ENCODE peak calls at places on chromosomes 6 and 20, in ten cellular contexts. Z is thoracic aorta, N is endothelial cell, T is Calu3, X is BE2C, E is psoas muscle, P is AG04450, F is neural crest cell, L is mucosa of descending colon, J is astrocyte of the spinal cord. W is an unnamed sample.

GRCh38 chr20:60210779-60211617 is 252.8 kb downstream of the CDH26 start:
- DNase-seq in L (peak; percentile 64), Z (no peak), N (peak; percentile 84), X (peak; percentile 68), T (peak; percentile 74), J (peak; percentile 63), P (peak; percentile 27), F (peak; percentile 77), E (peak; percentile 60), W (no peak)

GRCh38 chr6:150928882-150929281 is 63.4 kb downstream of the MTHFD1L start:
- DNase-seq in F (no peak), P (no peak), L (peak; percentile 2), T (no peak), Z (no peak), X (no peak), E (no peak), J (no peak), N (no peak), W (no peak)

GRCh38 chr20:23021541-23021940 is 13.6 kb upstream of the SSTR4 start:
- DNase-seq in L (no peak), P (no peak), J (no peak), F (no peak), N (no peak), E (no peak), T (no peak), Z (no peak), X (no peak), W (no peak)

GRCh38 chr20:49344975-49345374 is 67.1 kb upstream of the ZNFX1 start:
- DNase-seq in L (peak; percentile 16), E (peak; percentile 67), N (no peak), X (no peak), T (peak; percentile 72), P (peak; percentile 78), Z (peak; percentile 31), J (peak; percentile 88), F (no peak), W (no peak)

GRCh38 chr6:22448311-22448711 is 121.1 kb upstream of the HDGFL1 start:
- DNase-seq in E (no peak), T (no peak), P (peak; percentile 38), N (peak; percentile 6), Z (no peak), F (no peak), X (no peak), L (no peak), J (peak; percentile 74), W (no peak)

GRCh38 chr20:11838076-11838636 is 79.5 kb upstream of the BTBD3 start:
- DNase-seq in N (no peak), E (no peak), L (no peak), P (no peak), T (no peak), Z (no peak), J (no peak), F (no peak), X (no peak), W (no peak)

GRCh38 chr6:151269318-151269995 is 29.7 kb downstream of the AKAP12 start:
- DNase-seq in N (no peak), T (no peak), X (no peak), P (no peak), F (no peak), L (no peak), E (no peak), Z (no peak), J (no peak), W (no peak)

GRCh38 chr6:121780325-121781313 is 345.2 kb downstream of the GJA1 start:
- DNase-seq in E (peak; percentile 89), L (peak; percentile 8), F (no peak), Z (peak; percentile 67), X (peak; percentile 6), N (no peak), J (peak; percentile 95), T (no peak), P (peak; percentile 74), W (no peak)

GRCh38 chr6:107386340-107386739 is 73.0 kb downstream of the PDSS2 start:
- DNase-seq in P (no peak), N (no peak), F (no peak), X (no peak), E (no peak), J (peak; percentile 17), L (no peak), Z (no peak), T (no peak), W (no peak)

GRCh38 chr6:49327005-49327404 is 136.0 kb downstream of the MMUT start:
- DNase-seq in Z (no peak), F (no peak), J (peak; percentile 21), E (no peak), T (no peak), N (no peak), P (no peak), X (no peak), L (no peak), W (no peak)

GRCh38 chr20:1617055-1617454 is 2.8 kb downstream of the SIRPB1 start:
- DNase-seq in P (no peak), X (no peak), J (no peak), Z (no peak), N (no peak), E (no peak), L (no peak), T (no peak), F (no peak), W (no peak)

GRCh38 chr6:44868905-44869304 is 459.2 kb upstream of the RUNX2 start:
- DNase-seq in J (no peak), X (no peak), N (no peak), P (no peak), L (no peak), Z (no peak), T (no peak), E (no peak), F (no peak), W (no peak)

GRCh38 chr6:11911535-11911934 is 100.6 kb upstream of the HIVEP1 start:
- DNase-seq in F (no peak), X (no peak), N (no peak), E (no peak), J (peak; percentile 11), L (no peak), Z (no peak), T (no peak), P (no peak), W (no peak)

GRCh38 chr6:99602519-99603420 is 3.9 kb upstream of the PRDM13 start:
- DNase-seq in L (no peak), N (no peak), J (no peak), E (no peak), X (no peak), T (no peak), P (no peak), Z (no peak), F (no peak), W (no peak)

GRCh38 chr20:57841297-57841866 is 131.6 kb upstream of the PMEPA1 start:
- DNase-seq in P (no peak), X (no peak), E (no peak), N (no peak), F (no peak), T (no peak), J (no peak), L (no peak), Z (no peak), W (no peak)

DNA sequence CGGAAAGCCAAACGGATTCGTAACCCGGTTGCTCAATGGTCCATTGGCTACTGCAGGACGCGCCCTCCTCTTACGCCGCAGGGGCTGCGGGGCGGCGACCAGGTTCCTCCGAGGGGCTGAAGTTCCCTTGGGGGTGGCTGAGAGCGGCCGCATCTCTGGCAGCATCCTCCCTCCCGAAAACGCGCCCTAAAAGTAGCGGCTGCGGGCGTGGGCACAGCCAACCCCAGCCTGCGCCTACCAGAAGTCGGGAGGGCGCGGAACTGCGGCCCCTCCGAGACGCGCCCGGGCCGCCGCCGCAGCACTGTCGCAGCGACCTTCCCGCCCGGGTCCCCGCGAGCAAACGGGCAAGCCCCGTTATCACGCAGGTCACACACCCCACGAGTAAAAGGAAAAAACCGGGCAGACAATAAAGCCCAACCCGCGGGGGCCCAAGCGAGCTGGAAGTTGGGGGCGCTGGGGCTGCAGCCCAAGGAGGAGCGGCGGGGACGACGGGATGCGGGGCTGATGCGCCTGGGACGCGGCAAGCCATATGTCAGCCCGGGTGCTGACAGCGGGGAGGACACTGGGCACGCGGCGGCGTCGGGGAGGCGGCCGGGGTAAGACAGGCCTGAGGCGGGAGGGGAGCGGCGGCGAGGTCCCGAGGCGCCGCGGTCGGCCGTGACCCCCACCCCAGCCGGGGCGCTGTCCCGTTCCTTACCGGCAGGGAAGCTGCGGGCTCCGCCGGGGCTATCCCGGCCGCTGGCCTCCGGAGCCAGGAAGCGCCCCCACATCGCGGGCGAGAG is 700 bp downstream of the CEP85L start:
- DNase-seq in T (peak; percentile 56), E (peak; percentile 55), F (peak; percentile 37), N (peak; percentile 41), Z (no peak), P (no peak), X (peak; percentile 71), L (peak; percentile 36), J (peak; percentile 58), W (no peak)
- TF ChIP-seq CTCF in T (no peak), E (peak; percentile 12), F (peak; percentile 37), N (peak; percentile 36), Z (peak; percentile 41), P (peak; percentile 22), X (no peak), L (no peak), J (peak; percentile 4), W (no peak)

GRCh38 chr6:69487688-69488087 is 309.1 kb downstream of the LMBRD1 start:
- DNase-seq in E (no peak), J (no peak), F (no peak), T (no peak), X (no peak), P (no peak), N (no peak), Z (no peak), L (no peak), W (no peak)
- TF ChIP-seq CTCF in E (peak; percentile 14), J (peak; percentile 21), F (peak; percentile 63), T (peak; percentile 30), X (peak; percentile 69), P (no peak), N (peak; percentile 91), Z (no peak), L (no peak), W (peak; percentile 40)

GRCh38 chr20:15378151-15378550 is 1040.7 kb upstream of the FLRT3 start:
- DNase-seq in F (no peak), X (no peak), Z (no peak), T (no peak), P (no peak), J (no peak), E (no peak), N (no peak), L (no peak), W (no peak)
- TF ChIP-seq CTCF in F (no peak), X (peak; percentile 58), Z (no peak), T (no peak), P (peak; percentile 28), J (peak; percentile 32), E (no peak), N (no peak), L (no peak), W (no peak)

DNA sequence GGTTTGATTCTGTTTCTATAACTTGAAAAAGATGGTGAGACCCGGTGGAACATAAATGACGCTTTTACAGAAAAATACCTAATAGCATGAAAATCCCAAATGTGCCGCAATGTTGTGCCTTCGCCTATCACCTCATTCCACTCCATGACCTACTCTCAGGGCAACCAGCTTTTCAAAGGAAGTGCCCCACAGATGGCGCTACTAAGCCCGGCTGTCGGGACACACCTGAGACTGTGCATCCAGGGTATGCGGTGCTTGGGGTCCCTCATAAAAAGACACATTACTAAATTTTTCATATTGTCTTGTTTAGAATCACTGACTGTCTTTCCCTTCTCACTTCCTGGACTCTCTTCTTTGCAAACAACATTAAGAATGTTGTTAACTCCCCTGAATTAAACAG is 145.5 kb upstream of the RPS6KA2 start:
- DNase-seq in T (peak; percentile 26), Z (no peak), J (no peak), N (peak; percentile 3), X (no peak), P (no peak), E (no peak), L (no peak), F (no peak), W (no peak)
- TF ChIP-seq CTCF in T (no peak), Z (no peak), J (peak; percentile 36), N (no peak), X (peak; percentile 44), P (peak; percentile 2), E (no peak), L (no peak), F (no peak), W (peak; percentile 6)